ENCODE peak calls at places on chromosomes 3 and 15, in six cellular contexts. P, G, A, C, F and R are unnamed samples.

GRCh38 chr15:78212546-78213424 is 21.6 kb downstream of the ACSBG1 start:
- DNase-seq in P (peak; percentile 72), G (no peak), A (no peak), C (peak; percentile 73), F (peak; percentile 77), R (peak; percentile 87)

GRCh38 chr15:38563723-38564519 is 693 bp downstream of the RASGRP1 start:
- DNase-seq in P (peak; percentile 48), G (peak; percentile 52), A (peak; percentile 95), C (peak; percentile 79), F (no peak), R (peak; percentile 53)

GRCh38 chr3:151305081-151305777 is 11.4 kb downstream of the GPR87 start:
- DNase-seq in P (no peak), G (peak; percentile 29), A (no peak), C (peak; percentile 61), F (no peak), R (peak; percentile 98)

GRCh38 chr3:62332771-62333381 is 40.5 kb downstream of the FEZF2 start:
- DNase-seq in P (peak; percentile 21), G (no peak), A (no peak), C (no peak), F (no peak), R (peak; percentile 47)

GRCh38 chr15:96285306-96285705 is 45.2 kb upstream of the NR2F2 start:
- DNase-seq in P (no peak), G (peak; percentile 49), A (no peak), C (no peak), F (no peak), R (no peak)

GRCh38 chr15:39598186-39598850 is 17.4 kb downstream of the THBS1 start:
- DNase-seq in P (peak; percentile 96), G (no peak), A (no peak), C (no peak), F (no peak), R (peak; percentile 29)

GRCh38 chr15:85318048-85318731 is 62.2 kb upstream of the AKAP13 start:
- DNase-seq in P (peak; percentile 74), G (no peak), A (no peak), C (peak; percentile 38), F (no peak), R (peak; percentile 67)

GRCh38 chr3:169091196-169091595 is 572.3 kb downstream of the MECOM start:
- DNase-seq in P (no peak), G (no peak), A (no peak), C (no peak), F (no peak), R (no peak)

GRCh38 chr3:136280961-136281360 is 30.8 kb downstream of the PCCB start:
- DNase-seq in P (no peak), G (no peak), A (no peak), C (no peak), F (no peak), R (no peak)

GRCh38 chr3:21543380-21544075 is 207.5 kb downstream of the ZNF385D start:
- DNase-seq in P (no peak), G (no peak), A (peak; percentile 51), C (no peak), F (no peak), R (no peak)

GRCh38 chr3:62874398-62875102 is 666 bp downstream of the CADPS start:
- DNase-seq in P (no peak), G (no peak), A (peak; percentile 69), C (no peak), F (no peak), R (no peak)

GRCh38 chr15:39079296-39079834 is 501.5 kb upstream of the THBS1 start:
- DNase-seq in P (peak; percentile 63), G (no peak), A (no peak), C (no peak), F (no peak), R (peak; percentile 83)

GRCh38 chr15:85618956-85619491 is 175.7 kb downstream of the KLHL25 start:
- DNase-seq in P (peak; percentile 96), G (peak; percentile 82), A (peak; percentile 78), C (peak; percentile 53), F (peak; percentile 92), R (no peak)

GRCh38 chr3:105584351-105584790 is 217.7 kb downstream of the ALCAM start:
- DNase-seq in P (no peak), G (no peak), A (no peak), C (no peak), F (no peak), R (peak; percentile 66)

GRCh38 chr15:70074380-70074779 is 23.3 kb downstream of the TLE3 start:
- DNase-seq in P (no peak), G (no peak), A (no peak), C (no peak), F (no peak), R (no peak)

GRCh38 chr3:99430348-99431134 is 207.9 kb upstream of the COL8A1 start:
- DNase-seq in P (peak; percentile 74), G (no peak), A (no peak), C (no peak), F (no peak), R (no peak)

GRCh38 chr3:136343873-136344281 is 93.7 kb downstream of the PCCB start:
- DNase-seq in P (peak; percentile 91), G (peak; percentile 70), A (peak; percentile 87), C (peak; percentile 88), F (peak; percentile 92), R (peak; percentile 83)

GRCh38 chr15:96560246-96560895 is 229.9 kb downstream of the NR2F2 start:
- DNase-seq in P (no peak), G (no peak), A (no peak), C (no peak), F (no peak), R (no peak)

GRCh38 chr3:7977245-7978103 is 524.1 kb upstream of the LMCD1 start:
- DNase-seq in P (no peak), G (no peak), A (no peak), C (no peak), F (no peak), R (no peak)

GRCh38 chr3:111761309-111761795 is 97.7 kb upstream of the PHLDB2 start:
- DNase-seq in P (peak; percentile 29), G (no peak), A (no peak), C (no peak), F (no peak), R (peak; percentile 84)

GRCh38 chr15:31342781-31343626 is 16.4 kb downstream of the KLF13 start:
- DNase-seq in P (peak; percentile 82), G (no peak), A (no peak), C (no peak), F (no peak), R (no peak)

GRCh38 chr3:172014145-172014544 is 25.2 kb upstream of the FNDC3B start:
- DNase-seq in P (no peak), G (no peak), A (no peak), C (no peak), F (no peak), R (no peak)

GRCh38 chr3:84881288-84881687 is 77.5 kb upstream of the CADM2 start:
- DNase-seq in P (no peak), G (no peak), A (no peak), C (no peak), F (no peak), R (peak; percentile 54)

GRCh38 chr15:39976291-39977274 is 42.7 kb downstream of the EIF2AK4 start:
- DNase-seq in P (peak; percentile 70), G (peak; percentile 45), A (peak; percentile 81), C (peak; percentile 28), F (peak; percentile 70), R (peak; percentile 75)

GRCh38 chr3:121228971-121229370 is 316.8 kb downstream of the POLQ start:
- DNase-seq in P (no peak), G (no peak), A (no peak), C (no peak), F (no peak), R (no peak)

GRCh38 chr15:74328331-74329056 is 39.0 kb downstream of the CYP11A1 start:
- DNase-seq in P (no peak), G (no peak), A (peak; percentile 50), C (no peak), F (no peak), R (no peak)

GRCh38 chr3:33377931-33378330 is 62.3 kb downstream of the UBP1 start:
- DNase-seq in P (no peak), G (no peak), A (no peak), C (no peak), F (no peak), R (peak; percentile 73)

GRCh38 chr3:78857494-78858111 is 910.2 kb downstream of the ROBO1 start:
- DNase-seq in P (no peak), G (no peak), A (no peak), C (no peak), F (no peak), R (peak; percentile 63)

GRCh38 chr3:78855190-78855589 is 912.6 kb downstream of the ROBO1 start:
- DNase-seq in P (peak; percentile 29), G (no peak), A (no peak), C (no peak), F (no peak), R (no peak)

GRCh38 chr3:78858910-78859309 is 908.9 kb downstream of the ROBO1 start:
- DNase-seq in P (peak; percentile 20), G (no peak), A (no peak), C (no peak), F (no peak), R (no peak)

GRCh38 chr3:78858165-78858564 is 909.6 kb downstream of the ROBO1 start:
- DNase-seq in P (no peak), G (no peak), A (no peak), C (no peak), F (no peak), R (peak; percentile 29)

DNA sequence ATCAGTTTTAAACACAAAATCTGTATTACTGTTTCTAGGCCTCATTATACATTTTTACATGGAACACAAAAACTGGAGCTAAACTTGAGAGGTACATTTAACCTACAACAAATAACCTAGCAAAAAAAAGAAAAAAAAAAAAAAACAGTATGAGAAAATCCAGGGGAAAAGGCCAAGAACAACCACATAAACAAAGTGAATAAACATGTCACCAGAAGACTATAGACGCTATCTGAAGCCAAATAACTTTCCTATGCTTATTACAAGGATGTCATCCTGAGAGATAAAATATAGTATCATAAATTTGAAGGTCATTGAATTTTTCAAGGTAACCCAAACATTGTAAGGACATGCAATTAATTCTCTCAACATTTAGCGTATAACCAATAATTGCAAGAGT is 911.6 kb downstream of the ROBO1 start:
- DNase-seq in P (peak; percentile 27), G (no peak), A (no peak), C (no peak), F (no peak), R (no peak)
- H3K4me1 ChIP-seq in P (peaks cover 10% of the 10 kb centered on the region), G (no peaks in the 10 kb centered on the region), A (no peaks in the 10 kb centered on the region), C (no peaks in the 10 kb centered on the region), F (no peaks in the 10 kb centered on the region), R (no peaks in the 10 kb centered on the region)

GRCh38 chr3:45644467-45645201 is 44.6 kb upstream of the SACM1L start:
- DNase-seq in P (peak; percentile 89), G (no peak), A (no peak), C (no peak), F (no peak), R (peak; percentile 91)
- H3K4me1 ChIP-seq in P (peaks cover 75% of the 10 kb centered on the region), G (peaks cover 4% of the 10 kb centered on the region), A (peaks cover 41% of the 10 kb centered on the region), C (peaks cover 60% of the 10 kb centered on the region), F (peaks cover 47% of the 10 kb centered on the region), R (peaks cover 76% of the 10 kb centered on the region)

DNA sequence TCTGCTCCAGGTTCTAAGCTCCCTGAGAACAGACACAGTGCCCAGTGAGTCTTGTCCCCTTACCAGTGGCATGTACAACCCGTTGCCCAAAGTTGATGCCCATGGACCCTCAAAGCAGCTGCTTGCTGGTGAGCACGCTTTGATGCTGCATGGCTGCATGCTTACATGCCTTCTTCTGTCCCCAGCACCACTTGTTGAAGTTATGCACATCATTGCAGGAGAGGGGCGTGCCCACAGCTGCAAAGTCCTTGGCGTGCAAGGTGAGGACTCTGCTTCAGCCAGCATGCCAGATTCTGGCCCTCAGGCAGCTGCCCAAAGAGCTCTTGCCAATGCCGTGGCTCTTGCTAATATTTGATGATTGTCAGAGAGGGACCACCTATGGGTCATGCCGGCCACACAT is 128.3 kb downstream of the SLCO3A1 start:
- DNase-seq in P (no peak), G (no peak), A (no peak), C (no peak), F (no peak), R (no peak)
- H3K4me1 ChIP-seq in P (no peaks in the 10 kb centered on the region), G (peaks cover 9% of the 10 kb centered on the region), A (no peaks in the 10 kb centered on the region), C (no peaks in the 10 kb centered on the region), F (peaks cover 73% of the 10 kb centered on the region), R (no peaks in the 10 kb centered on the region)

GRCh38 chr3:71051259-71051595 is 532.3 kb downstream of the FOXP1 start:
- DNase-seq in P (no peak), G (no peak), A (no peak), C (no peak), F (no peak), R (no peak)
- H3K4me1 ChIP-seq in P (peaks cover 99% of the 10 kb centered on the region), G (peaks cover 44% of the 10 kb centered on the region), A (peaks cover 33% of the 10 kb centered on the region), C (peaks cover 77% of the 10 kb centered on the region), F (peaks cover 94% of the 10 kb centered on the region), R (peaks cover 72% of the 10 kb centered on the region)